ENCODE peak calls at places on chromosomes 2 and 18, in four cellular contexts. R is IMR-90, S is K562, D is HepG2. J is an unnamed sample.

GRCh38 chr2:13758412-13758811 is 874.1 kb upstream of the LRATD1 start:
- DNase-seq in R (no peak), S (no peak), D (no peak), J (no peak)

GRCh38 chr2:15675456-15676195 is 84.0 kb downstream of the DDX1 start:
- DNase-seq in R (no peak), S (no peak), D (no peak), J (peak)

GRCh38 chr2:241110607-241111442 is 8.7 kb upstream of the MTERF4 start:
- DNase-seq in R (no peak), S (no peak), D (no peak), J (no peak)

GRCh38 chr2:165700511-165700910 is 93.5 kb downstream of the GALNT3 start:
- DNase-seq in R (no peak), S (no peak), D (no peak), J (no peak)

GRCh38 chr2:231800493-231801091 is 14.3 kb downstream of the COPS7B start:
- DNase-seq in R (peak), S (peak), D (peak), J (peak)

GRCh38 chr18:80259610-80260009 is 12.3 kb upstream of the PARD6G start:
- DNase-seq in R (no peak), S (no peak), D (no peak), J (no peak)

GRCh38 chr2:230269715-230270114 is 44.2 kb downstream of the SP140 start:
- DNase-seq in R (no peak), S (no peak), D (no peak), J (no peak)

GRCh38 chr2:202221873-202222272 is 16.5 kb downstream of the SUMO1 start:
- DNase-seq in R (peak), S (peak), D (no peak), J (no peak)

GRCh38 chr2:72148391-72148974 is 821 bp upstream of the CYP26B1 start:
- DNase-seq in R (no peak), S (peak), D (no peak), J (no peak)

GRCh38 chr2:171146633-171147032 is 14.1 kb downstream of the TLK1 start:
- DNase-seq in R (no peak), S (no peak), D (no peak), J (no peak)
- TF ChIP-seq MAZ in R (no peak), S (no peak), D (no peak), J (no peak)

GRCh38 chr18:60018801-60019462 is 119.1 kb downstream of the PMAIP1 start:
- DNase-seq in R (peak), S (no peak), D (no peak), J (no peak)
- TF ChIP-seq MAZ in R (no peak), S (no peak), D (no peak), J (no peak)

DNA sequence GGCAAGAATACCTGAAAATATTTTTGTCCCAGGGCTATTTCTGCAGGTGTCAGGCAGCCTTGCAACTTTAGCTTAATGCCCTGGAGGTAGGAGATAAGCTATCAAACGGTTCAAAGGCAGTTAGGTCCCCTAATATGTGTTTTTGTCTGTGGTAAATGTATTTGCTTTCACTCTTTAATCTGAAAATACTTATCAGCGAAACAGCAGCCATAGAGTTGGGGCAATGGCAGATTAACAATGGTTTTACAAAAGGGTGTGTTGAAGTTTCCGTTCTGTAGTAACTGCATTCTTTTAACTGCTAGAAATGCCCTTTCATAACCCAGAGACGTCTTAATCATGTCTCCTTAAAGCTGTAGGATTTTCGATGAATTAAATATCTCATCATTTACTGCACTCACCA is 265.0 kb upstream of the TRIB2 start:
- DNase-seq in R (no peak), S (peak), D (no peak), J (no peak)
- TF ChIP-seq MAZ in R (no peak), S (no peak), D (no peak), J (no peak)

GRCh38 chr18:21656402-21656801 is 44.3 kb downstream of the SNRPD1 start:
- DNase-seq in R (peak), S (no peak), D (no peak), J (no peak)
- TF ChIP-seq MAZ in R (no peak), S (no peak), D (no peak), J (no peak)

GRCh38 chr2:218332288-218332687 is 24.4 kb upstream of the CATIP start:
- DNase-seq in R (no peak), S (peak), D (no peak), J (no peak)

GRCh38 chr2:218329027-218329825 is 27.4 kb upstream of the CATIP start:
- DNase-seq in R (no peak), S (no peak), D (no peak), J (no peak)

GRCh38 chr2:218327451-218327850 is 29.2 kb upstream of the CATIP start:
- DNase-seq in R (no peak), S (no peak), D (no peak), J (no peak)

GRCh38 chr2:218328294-218328693 is 28.4 kb upstream of the CATIP start:
- DNase-seq in R (no peak), S (no peak), D (no peak), J (no peak)

DNA sequence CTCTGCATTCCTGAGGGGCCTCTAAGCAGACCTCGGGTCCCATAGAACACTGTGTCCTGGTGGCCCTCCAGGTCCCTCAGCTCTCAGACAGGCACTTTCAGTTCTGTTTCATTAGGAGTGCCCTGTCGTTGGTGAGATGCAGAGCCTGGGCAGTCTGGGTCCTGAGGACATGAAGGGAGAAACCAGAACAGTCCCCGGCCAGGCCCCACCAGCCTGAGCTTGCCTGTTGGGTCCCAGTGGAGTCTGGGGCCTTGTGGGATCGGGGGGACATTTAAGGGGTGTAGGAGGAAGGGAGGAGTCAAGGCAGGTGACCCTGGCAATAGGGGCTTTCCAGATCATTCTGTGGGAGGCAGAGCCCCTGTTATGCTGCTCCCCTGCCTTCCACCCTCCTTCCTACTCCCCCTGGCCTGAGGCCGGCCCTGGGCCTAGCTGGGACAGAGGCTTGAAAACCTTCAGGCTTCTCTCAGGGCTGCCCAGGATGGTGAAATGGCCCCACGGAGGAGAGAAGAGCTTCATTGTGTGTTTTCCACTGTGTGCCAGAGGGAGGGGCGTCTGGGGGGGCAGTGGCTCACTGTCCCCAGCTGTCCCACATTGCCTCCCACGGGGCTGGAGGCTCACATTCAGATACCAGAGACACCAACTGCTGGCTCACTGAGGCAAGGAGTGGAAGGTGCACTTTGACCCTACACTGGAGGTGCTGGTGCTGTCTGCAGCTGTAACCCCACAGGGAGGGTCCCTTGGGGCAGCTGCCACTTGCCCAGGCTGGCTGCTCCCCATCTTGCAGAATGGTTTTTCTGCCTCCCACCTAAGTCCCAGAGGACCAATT is 26.6 kb upstream of the CATIP start:
- DNase-seq in R (no peak), S (no peak), D (no peak), J (no peak)
- TF ChIP-seq MAZ in R (no peak), S (no peak), D (no peak), J (no peak)

GRCh38 chr2:2909086-2910035 is 468.3 kb downstream of the EIPR1 start:
- DNase-seq in R (no peak), S (no peak), D (no peak), J (no peak)

GRCh38 chr2:2913601-2914120 is 464.0 kb downstream of the EIPR1 start:
- DNase-seq in R (no peak), S (no peak), D (no peak), J (no peak)

GRCh38 chr2:2914252-2914651 is 463.4 kb downstream of the EIPR1 start:
- DNase-seq in R (no peak), S (no peak), D (no peak), J (no peak)

GRCh38 chr2:2910259-2910658 is 467.4 kb downstream of the EIPR1 start:
- DNase-seq in R (no peak), S (no peak), D (no peak), J (no peak)

DNA sequence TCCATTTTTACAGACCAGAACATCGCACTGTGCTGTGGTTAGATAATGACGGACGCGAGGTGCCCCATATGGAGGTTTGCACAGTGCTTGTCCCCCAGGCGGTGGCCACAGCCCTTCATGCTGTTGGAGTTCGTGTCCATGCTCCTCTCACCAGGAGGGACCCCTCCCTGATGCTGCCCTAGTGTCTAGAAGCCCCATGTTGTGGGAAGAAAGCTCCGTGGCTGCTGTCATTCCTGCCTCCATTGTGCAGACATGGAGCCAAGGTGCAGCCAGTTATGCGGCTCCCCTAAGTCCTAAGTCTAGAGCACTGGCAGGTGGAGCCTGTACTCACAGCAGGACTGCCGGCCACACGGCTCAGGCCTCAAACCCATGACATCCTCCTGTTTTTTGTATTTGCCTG is 464.9 kb downstream of the EIPR1 start:
- DNase-seq in R (no peak), S (no peak), D (no peak), J (no peak)
- TF ChIP-seq MAZ in R (no peak), S (no peak), D (no peak), J (no peak)

GRCh38 chr2:160869411-160869810 is 290.8 kb upstream of the TANK start:
- DNase-seq in R (peak), S (no peak), D (no peak), J (no peak)
- TF ChIP-seq MAZ in R (no peak), S (no peak), D (no peak), J (no peak)

J was measured in A549.